ENCODE peak calls at places on chromosomes 12 and 14, in four cellular contexts. P is RWPE1, O is endothelial cell, Q is HFFc6. H is an unnamed sample.

GRCh38 chr12:45975506-45975905 is 14.9 kb downstream of the SCAF11 start:
- DNase-seq in O (no peak), P (no peak), Q (no peak), H (no peak)

GRCh38 chr12:53977596-53978464 is 3.1 kb upstream of the HOTAIR start:
- DNase-seq in P (no peak), O (no peak), Q (no peak), H (no peak)

GRCh38 chr12:102478416-102479098 is 1.8 kb downstream of the IGF1 start:
- DNase-seq in P (no peak), Q (no peak), O (no peak), H (no peak)

GRCh38 chr14:56555921-56556570 is 23.6 kb upstream of the TMEM260 start:
- DNase-seq in O (no peak), P (peak), Q (no peak), H (no peak)

GRCh38 chr14:93898081-93898611 is 29.0 kb upstream of the FAM181A start:
- DNase-seq in O (no peak), Q (no peak), P (no peak), H (no peak)

GRCh38 chr12:15846887-15847286 is 35.3 kb upstream of the STRAP start:
- DNase-seq in Q (no peak), O (no peak), P (no peak), H (no peak)

GRCh38 chr12:124684971-124685688 is 117.7 kb upstream of the NCOR2 start:
- DNase-seq in P (peak), O (no peak), Q (peak), H (no peak)

GRCh38 chr12:82426081-82426480 is 67.8 kb downstream of the METTL25 start:
- DNase-seq in O (no peak), P (no peak), Q (no peak), H (no peak)

GRCh38 chr14:28375295-28375694 is 391.3 kb upstream of the FOXG1 start:
- DNase-seq in P (no peak), Q (no peak), O (peak), H (peak)

GRCh38 chr12:74646831-74647230 is 109.2 kb downstream of the ATXN7L3B start:
- DNase-seq in P (no peak), Q (no peak), O (no peak), H (peak)

GRCh38 chr14:100188392-100189030 is 29.1 kb upstream of the DEGS2 start:
- DNase-seq in Q (no peak), P (no peak), O (no peak), H (no peak)

GRCh38 chr12:109757671-109758265 is 44.1 kb downstream of the FAM222A start:
- DNase-seq in P (no peak), Q (no peak), O (no peak), H (no peak)

GRCh38 chr14:100603341-100604125 is 16.3 kb upstream of the BEGAIN start:
- DNase-seq in O (no peak), Q (no peak), P (no peak), H (no peak)

GRCh38 chr12:115223322-115223721 is 539.3 kb upstream of the TBX3 start:
- DNase-seq in P (peak), Q (peak), O (no peak), H (no peak)

GRCh38 chr12:48110691-48111315 is 4.9 kb upstream of the SENP1 start:
- DNase-seq in P (peak), O (no peak), Q (no peak), H (no peak)

GRCh38 chr12:9363145-9363544 is 154.9 kb upstream of the PZP start:
- DNase-seq in O (no peak), P (no peak), Q (no peak), H (no peak)

GRCh38 chr14:73594491-73594890 is 2.8 kb downstream of the ACOT4 start:
- DNase-seq in P (no peak), O (no peak), Q (no peak), H (no peak)

GRCh38 chr14:104691546-104692260 is 2.3 kb downstream of the INF2 start:
- DNase-seq in Q (no peak), P (no peak), O (no peak), H (no peak)

GRCh38 chr12:28583771-28584261 is 393.6 kb downstream of the CCDC91 start:
- DNase-seq in P (no peak), Q (peak), O (no peak), H (no peak)
- TF ChIP-seq CTCF in P (no peak), Q (peak), O (no peak), H (no peak)

GRCh38 chr12:113459981-113460380 is 11.7 kb downstream of the LHX5 start:
- DNase-seq in O (no peak), Q (no peak), P (no peak), H (no peak)

GRCh38 chr12:113462117-113462774 is 9.4 kb downstream of the LHX5 start:
- DNase-seq in P (peak), O (peak), Q (peak), H (peak)

GRCh38 chr12:113463746-113464743 is 7.6 kb downstream of the LHX5 start:
- DNase-seq in P (no peak), O (no peak), Q (no peak), H (no peak)

GRCh38 chr12:113462880-113463745 is 8.6 kb downstream of the LHX5 start:
- DNase-seq in P (no peak), O (peak), Q (no peak), H (no peak)

DNA sequence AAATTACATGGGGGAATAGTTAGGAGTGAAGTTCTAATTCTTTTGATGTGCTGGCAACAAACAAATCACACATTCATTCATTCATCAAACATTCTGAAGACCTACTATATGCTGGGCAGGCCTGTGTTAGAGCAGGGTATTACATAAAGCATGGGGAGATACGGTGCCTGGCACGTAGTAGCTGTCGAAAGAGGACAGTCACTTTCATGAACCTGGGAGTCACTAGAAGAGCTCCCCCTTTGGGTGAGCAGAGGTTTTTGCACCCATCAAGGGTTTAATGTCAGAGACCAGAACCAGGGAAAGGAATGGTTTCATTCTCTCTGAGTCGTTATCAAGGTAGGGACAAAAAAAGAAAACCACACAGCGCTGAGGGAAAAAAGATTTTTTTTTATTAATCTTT is 10.0 kb downstream of the LHX5 start:
- DNase-seq in Q (peak), O (no peak), P (peak), H (no peak)
- TF ChIP-seq CTCF in Q (peak), O (peak), P (no peak), H (peak)

DNA sequence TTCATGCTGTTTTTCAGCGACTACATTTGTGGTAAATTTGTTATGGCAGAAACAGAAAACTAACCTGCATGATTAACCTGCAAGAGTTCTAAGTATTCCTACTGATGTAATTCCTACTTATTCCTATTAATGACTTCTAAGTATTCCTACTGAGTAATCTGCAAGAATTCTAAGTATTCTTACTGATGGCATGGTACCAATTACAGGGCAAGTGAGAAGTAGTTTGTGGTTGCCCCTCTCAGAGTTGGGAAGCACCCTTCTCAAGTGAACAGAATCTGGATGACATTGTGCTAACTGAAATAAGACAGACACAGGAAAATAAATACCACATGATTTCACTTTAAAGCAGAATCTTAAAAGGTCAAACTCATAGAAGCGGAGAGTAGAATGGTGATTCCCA is 100.9 kb upstream of the CPNE8 start:
- DNase-seq in P (no peak), Q (no peak), O (no peak), H (no peak)
- TF ChIP-seq CTCF in P (no peak), Q (no peak), O (no peak), H (no peak)

DNA sequence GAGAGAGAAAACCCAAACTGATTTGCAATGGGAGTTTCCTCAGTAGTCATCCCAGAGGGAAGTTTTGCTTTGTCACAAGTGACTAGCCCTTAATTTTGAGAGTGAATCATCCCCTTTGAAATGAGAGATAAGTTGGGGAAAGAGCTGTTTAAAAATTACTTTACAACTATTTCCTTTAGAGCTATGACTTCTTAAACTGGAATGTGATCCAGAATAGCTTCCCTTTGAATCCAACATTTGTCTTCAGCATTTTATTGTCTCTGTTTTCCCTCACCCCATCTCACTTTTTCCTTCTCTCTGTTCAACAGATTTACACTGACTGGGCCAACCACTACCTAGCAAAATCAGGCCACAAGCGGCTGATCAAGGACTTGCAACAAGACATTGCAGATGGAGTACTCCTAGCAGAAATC is 109.3 kb downstream of the NAV3 start:
- DNase-seq in P (peak), O (no peak), Q (peak), H (peak)
- TF ChIP-seq CTCF in P (no peak), O (no peak), Q (no peak), H (no peak)

GRCh38 chr12:81329088-81329487 is 251.2 kb downstream of the ACSS3 start:
- DNase-seq in P (no peak), Q (no peak), O (peak), H (peak)
- TF ChIP-seq CTCF in P (peak), Q (peak), O (peak), H (peak)

DNA sequence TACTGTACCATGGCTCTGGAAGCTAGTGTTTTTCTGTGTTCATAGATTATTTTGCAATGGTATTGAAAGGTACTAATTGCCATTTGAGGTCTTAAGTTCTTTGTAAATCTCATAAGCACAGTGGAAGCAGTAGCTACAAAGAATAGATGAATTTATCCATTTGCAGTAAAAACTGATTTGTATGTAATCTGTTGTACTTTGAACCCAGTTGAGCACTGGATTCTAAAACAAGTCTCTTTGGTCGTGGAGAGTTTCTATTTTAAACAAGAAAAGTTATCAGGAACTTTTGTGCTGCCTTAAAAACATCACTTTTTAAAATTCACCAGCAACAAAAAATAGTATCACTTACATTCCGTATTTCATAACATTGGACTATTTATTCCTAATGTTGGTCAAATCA is 4.1 kb downstream of the RAP1B start:
- DNase-seq in O (no peak), P (no peak), Q (no peak), H (no peak)
- TF ChIP-seq CTCF in O (no peak), P (no peak), Q (no peak), H (no peak)

DNA sequence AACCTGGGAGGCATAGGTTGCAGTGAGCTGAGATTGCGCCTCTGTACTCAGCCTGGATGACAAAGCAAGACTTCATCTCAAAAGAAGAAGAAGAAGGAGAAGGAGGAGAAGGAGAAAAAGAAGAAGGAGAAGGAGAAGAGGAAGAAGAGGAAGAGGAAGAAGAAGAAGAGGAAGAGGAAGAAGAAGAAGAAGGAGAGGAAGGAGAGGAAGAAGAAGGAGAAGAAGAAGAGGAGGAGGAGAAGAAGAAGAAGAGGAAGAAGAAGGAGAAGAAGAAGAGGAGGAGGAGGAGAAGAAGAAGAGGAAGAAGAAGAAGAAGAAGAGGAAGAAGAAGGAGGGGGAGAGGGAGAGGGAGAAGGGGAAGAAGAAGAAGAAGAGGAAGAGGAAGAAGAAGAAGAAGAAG is 12.9 kb upstream of the KRT8 start:
- DNase-seq in O (no peak), Q (no peak), P (no peak), H (no peak)
- TF ChIP-seq CTCF in O (no peak), Q (no peak), P (no peak), H (no peak)

GRCh38 chr14:29529418-29529817 is 398.2 kb downstream of the PRKD1 start:
- DNase-seq in Q (no peak), O (peak), P (no peak), H (peak)
- TF ChIP-seq CTCF in Q (peak), O (peak), P (no peak), H (peak)

DNA sequence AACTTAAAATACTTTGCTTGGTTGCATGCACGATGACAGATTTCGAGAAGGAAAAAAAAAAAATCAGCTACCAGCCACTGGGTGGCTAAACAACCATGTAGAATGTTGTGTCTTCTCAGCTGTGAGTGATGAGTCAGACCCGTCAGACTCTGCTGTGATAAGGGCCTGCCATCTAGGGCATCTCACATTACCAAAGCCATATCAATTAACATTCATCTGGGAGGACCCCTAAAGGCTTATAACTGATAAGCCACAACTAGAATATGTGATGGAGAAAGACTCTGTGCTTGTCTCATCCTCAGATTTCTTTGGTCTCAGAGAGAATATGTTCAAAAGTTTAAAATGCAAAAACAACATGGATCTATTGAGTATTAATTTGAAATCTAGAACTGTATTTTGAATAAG is 111.5 kb downstream of the PAX9 start:
- DNase-seq in P (peak), Q (no peak), O (no peak), H (peak)
- TF ChIP-seq CTCF in P (no peak), Q (peak), O (no peak), H (no peak)